ENCODE peak calls at places on chromosomes 1 and 21, in eight cellular contexts. F is brain pericyte, Z is GM10248, T is Caki2, G is substantia nigra, Y is tibial nerve, V is H54, S is mesendoderm. N is an unnamed sample.

GRCh38 chr1:22916469-22916817 is 56.2 kb downstream of the LACTBL1 start:
- DNase-seq in F (no peak), Z (no peak), T (peak; percentile 9), G (peak; percentile 58), Y (no peak), V (no peak), S (no peak), N (no peak)

GRCh38 chr1:154730251-154730650 is 122.3 kb upstream of the ADAR start:
- DNase-seq in F (no peak), Z (no peak), T (peak; percentile 65), G (no peak), Y (no peak), V (peak; percentile 40), S (peak; percentile 91), N (no peak)

GRCh38 chr1:221015159-221015558 is 135.9 kb downstream of the HLX start:
- DNase-seq in F (no peak), Z (no peak), T (no peak), G (no peak), Y (no peak), V (no peak), S (no peak), N (no peak)

GRCh38 chr1:103517380-103518047 is 8.0 kb upstream of the RNPC3 start:
- DNase-seq in F (no peak), Z (peak; percentile 15), T (no peak), G (no peak), Y (no peak), V (no peak), S (no peak), N (no peak)

GRCh38 chr1:5910666-5911065 is 81.6 kb downstream of the NPHP4 start:
- DNase-seq in F (no peak), Z (no peak), T (no peak), G (no peak), Y (no peak), V (no peak), S (no peak), N (peak; percentile 39)

GRCh38 chr1:55196433-55197035 is 18.6 kb downstream of the USP24 start:
- DNase-seq in F (no peak), Z (no peak), T (no peak), G (no peak), Y (no peak), V (no peak), S (no peak), N (no peak)

GRCh38 chr1:42962641-42963377 is 4.1 kb upstream of the SLC2A1 start:
- DNase-seq in F (no peak), Z (no peak), T (peak; percentile 83), G (peak; percentile 46), Y (no peak), V (no peak), S (peak; percentile 89), N (no peak)

GRCh38 chr21:36854391-36854790 is 112.1 kb downstream of the HLCS start:
- DNase-seq in F (no peak), Z (peak; percentile 44), T (peak; percentile 41), G (peak; percentile 31), Y (no peak), V (no peak), S (peak; percentile 80), N (no peak)

GRCh38 chr1:112692681-112693080 is 14.2 kb downstream of the RHOC start:
- DNase-seq in F (no peak), Z (no peak), T (no peak), G (no peak), Y (no peak), V (no peak), S (no peak), N (no peak)

GRCh38 chr1:225881081-225882007 is 836 bp downstream of the TMEM63A start:
- DNase-seq in F (no peak), Z (peak; percentile 61), T (no peak), G (peak; percentile 57), Y (peak; percentile 28), V (peak; percentile 60), S (peak; percentile 79), N (peak; percentile 81)

GRCh38 chr1:156489166-156489934 is 11.2 kb downstream of the MEF2D start:
- DNase-seq in F (no peak), Z (no peak), T (no peak), G (peak; percentile 65), Y (no peak), V (no peak), S (peak; percentile 80), N (peak; percentile 84)

GRCh38 chr1:47934243-47934805 is 62.9 kb downstream of the TRABD2B start:
- DNase-seq in F (no peak), Z (no peak), T (peak; percentile 95), G (no peak), Y (peak; percentile 86), V (no peak), S (peak; percentile 57), N (peak; percentile 55)

GRCh38 chr1:205042911-205043806 is at the start of gene CNTN2:
- DNase-seq in F (no peak), Z (no peak), T (no peak), G (peak; percentile 85), Y (no peak), V (no peak), S (peak; percentile 42), N (no peak)

GRCh38 chr1:38274974-38275373 is 228.4 kb upstream of the POU3F1 start:
- DNase-seq in F (no peak), Z (no peak), T (no peak), G (peak; percentile 2), Y (no peak), V (no peak), S (no peak), N (no peak)

GRCh38 chr1:116379057-116379630 is 6.1 kb downstream of the ATP1A1 start:
- DNase-seq in F (no peak), Z (no peak), T (no peak), G (no peak), Y (no peak), V (no peak), S (no peak), N (no peak)

GRCh38 chr1:87754036-87754603 is 425.4 kb downstream of the LMO4 start:
- DNase-seq in F (no peak), Z (no peak), T (no peak), G (no peak), Y (no peak), V (no peak), S (no peak), N (no peak)

GRCh38 chr1:246302251-246302625 is 204.8 kb downstream of the SMYD3 start:
- DNase-seq in F (no peak), Z (no peak), T (no peak), G (no peak), Y (no peak), V (no peak), S (no peak), N (no peak)

GRCh38 chr1:51385776-51386175 is 55.4 kb upstream of the TTC39A start:
- DNase-seq in F (no peak), Z (no peak), T (no peak), G (no peak), Y (no peak), V (no peak), S (no peak), N (no peak)